ENCODE peak calls at places on chromosomes 1 and 21, in seven cellular contexts. Q is ACHN; E is dermis microvascular lymphatic vessel endothelial cell; Y is HEK293T; T is AG04449; B is activated CD4-positive, alpha-beta T cell treated with anti-CD3 and anti-CD28 coated beads, Interleukin-2, amount 50 U/mL, for 1 hour; H is NCI-H1417. Z is an unnamed sample.

GRCh38 chr1:229461032-229461668 is 27.3 kb upstream of the ACTA1 start:
- DNase-seq in Q (no peak), E (no peak), Y (no peak), T (no peak), B (no peak), H (no peak), Z (no peak)

GRCh38 chr1:33370286-33370685 is 49.4 kb upstream of the A3GALT2 start:
- DNase-seq in Q (no peak), E (no peak), Y (no peak), T (no peak), B (no peak), H (no peak), Z (no peak)

GRCh38 chr1:64043976-64044375 is 159.4 kb upstream of the UBE2U start:
- DNase-seq in Q (no peak), E (peak), Y (no peak), T (no peak), B (no peak), H (no peak), Z (peak)

GRCh38 chr21:15062566-15062965 is 2.2 kb downstream of the NRIP1 start:
- DNase-seq in Q (no peak), E (peak), Y (no peak), T (no peak), B (no peak), H (peak), Z (no peak)

GRCh38 chr21:31713973-31714740 is 17.8 kb downstream of the SCAF4 start:
- DNase-seq in Q (no peak), E (no peak), Y (no peak), T (no peak), B (no peak), H (no peak), Z (no peak)

GRCh38 chr1:150212070-150212469 is 23.8 kb downstream of the ANP32E start:
- DNase-seq in Q (no peak), E (no peak), Y (no peak), T (no peak), B (no peak), H (no peak), Z (no peak)

GRCh38 chr1:50719126-50719525 is 240.9 kb downstream of the FAF1 start:
- DNase-seq in Q (no peak), E (no peak), Y (no peak), T (no peak), B (no peak), H (peak), Z (no peak)

GRCh38 chr1:168830562-168830961 is 101.6 kb upstream of the DPT start:
- DNase-seq in Q (no peak), E (no peak), Y (no peak), T (no peak), B (no peak), H (no peak), Z (no peak)

GRCh38 chr1:32199717-32200072 is 700 bp upstream of the CCDC28B start:
- DNase-seq in Q (no peak), E (no peak), Y (no peak), T (no peak), B (no peak), H (peak), Z (no peak)

GRCh38 chr21:41778974-41779600 is 12.2 kb upstream of the RIPK4 start:
- DNase-seq in Q (no peak), E (no peak), Y (no peak), T (no peak), B (no peak), H (peak), Z (no peak)

GRCh38 chr1:176206006-176206960 is 803 bp downstream of the COP1 start:
- DNase-seq in Q (peak), E (peak), Y (peak), T (no peak), B (no peak), H (peak), Z (no peak)

GRCh38 chr1:181630838-181631237 is 147.5 kb downstream of the CACNA1E start:
- DNase-seq in Q (no peak), E (no peak), Y (no peak), T (no peak), B (no peak), H (peak), Z (no peak)

GRCh38 chr1:8374812-8375211 is 56.9 kb downstream of the SLC45A1 start:
- DNase-seq in Q (peak), E (peak), Y (peak), T (no peak), B (peak), H (no peak), Z (no peak)

Z was measured in non-pigmented ciliary epithelial cell.